ENCODE peak calls at places on chromosomes 11 and 22, in ten cellular contexts. Z is tibial artery, G is colonic mucosa, P is body of pancreas, O is epithelial cell of esophagus, T is hepatocyte, Q is foreskin keratinocyte, L is ovary, I is transverse colon, J is endothelial cell of umbilical vein. N is an unnamed sample.

GRCh38 chr22:50012201-50013181 is at the start of gene IL17REL:
- DNase-seq in P (peak), Z (no peak), T (peak), L (no peak), J (no peak), Q (no peak), O (no peak), G (no peak), I (peak), N (no peak)

GRCh38 chr11:1204381-1205101 is 18.3 kb upstream of the MUC5B start:
- DNase-seq in L (no peak), O (no peak), Q (no peak), P (no peak), Z (peak), I (no peak), J (no peak), G (no peak), T (no peak), N (peak)

GRCh38 chr22:26972281-26972680 is 314.9 kb downstream of the MIAT start:
- DNase-seq in J (no peak), Z (no peak), G (no peak), L (no peak), Q (no peak), T (no peak), P (no peak), O (no peak), I (no peak), N (no peak)

GRCh38 chr22:28978158-28978557 is 83.5 kb downstream of the C22orf31 start:
- DNase-seq in T (no peak), Z (no peak), P (peak), L (no peak), Q (peak), I (no peak), G (no peak), O (peak), J (no peak), N (no peak)

GRCh38 chr22:49543876-49544275 is 283.8 kb downstream of the BRD1 start:
- DNase-seq in Z (peak), O (no peak), T (no peak), Q (no peak), J (no peak), G (no peak), P (no peak), I (no peak), L (no peak), N (no peak)

GRCh38 chr11:40384991-40385390 is 1074.5 kb downstream of the LRRC4C start:
- DNase-seq in P (no peak), L (no peak), O (no peak), Z (no peak), T (no peak), I (no peak), Q (peak), J (no peak), G (no peak), N (no peak)

GRCh38 chr11:120229451-120230424 is 10.2 kb upstream of the POU2F3 start:
- DNase-seq in T (no peak), J (peak), L (peak), Q (no peak), Z (no peak), O (peak), I (no peak), P (no peak), G (no peak), N (no peak)

GRCh38 chr11:35335226-35335625 is 84.1 kb downstream of the SLC1A2 start:
- DNase-seq in T (no peak), Q (no peak), L (no peak), Z (no peak), G (no peak), I (no peak), O (peak), J (no peak), P (no peak), N (no peak)

GRCh38 chr11:120629407-120629806 is 117.9 kb downstream of the GRIK4 start:
- DNase-seq in O (no peak), Z (no peak), G (no peak), P (no peak), L (no peak), Q (no peak), I (no peak), T (no peak), J (no peak), N (no peak)

GRCh38 chr11:110824912-110825311 is 112.7 kb upstream of the ARHGAP20 start:
- DNase-seq in O (no peak), G (no peak), L (no peak), I (no peak), P (no peak), T (no peak), J (no peak), Q (peak), Z (no peak), N (no peak)

GRCh38 chr22:19824197-19825015 is 30.3 kb downstream of the GNB1L start:
- DNase-seq in P (no peak), Q (no peak), T (peak), J (no peak), G (peak), O (peak), L (peak), Z (peak), I (no peak), N (peak)

GRCh38 chr11:119863811-119864601 is 135.0 kb upstream of the NECTIN1 start:
- DNase-seq in O (no peak), Q (no peak), Z (no peak), J (no peak), G (peak), P (no peak), T (peak), I (peak), L (no peak), N (peak)

GRCh38 chr11:37724305-37724704 is 1126.3 kb upstream of the RAG2 start:
- DNase-seq in Z (no peak), L (no peak), T (no peak), P (no peak), J (peak), G (no peak), O (no peak), Q (no peak), I (no peak), N (no peak)

GRCh38 chr11:120188831-120189455 is 21.9 kb upstream of the OAF start:
- DNase-seq in L (peak), Z (peak), P (no peak), G (no peak), O (no peak), T (no peak), Q (no peak), I (no peak), J (no peak), N (no peak)

GRCh38 chr11:123559418-123559817 is 95.0 kb downstream of the SCN3B start:
- DNase-seq in J (no peak), I (no peak), G (no peak), Z (no peak), P (no peak), L (no peak), T (no peak), O (no peak), Q (no peak), N (no peak)

GRCh38 chr11:117442869-117443239 is 115.2 kb downstream of the CEP164 start:
- DNase-seq in Q (no peak), O (no peak), J (no peak), L (no peak), P (no peak), I (no peak), G (no peak), Z (no peak), T (no peak), N (no peak)

GRCh38 chr22:28930357-28931007 is 47.1 kb downstream of the ZNRF3 start:
- DNase-seq in T (no peak), G (no peak), I (no peak), P (no peak), J (peak), Z (no peak), L (no peak), Q (no peak), O (no peak), N (no peak)

GRCh38 chr11:112227002-112227401 is 774 bp downstream of the PTS start:
- DNase-seq in J (no peak), T (peak), O (peak), Z (no peak), L (no peak), Q (peak), I (no peak), G (no peak), P (no peak), N (no peak)

GRCh38 chr11:47179655-47179991 is 2.9 kb upstream of the ARFGAP2 start:
- DNase-seq in T (peak), P (peak), G (no peak), L (no peak), Z (no peak), O (peak), I (no peak), J (peak), Q (no peak), N (peak)

GRCh38 chr11:115166826-115167225 is 337.4 kb downstream of the CADM1 start:
- DNase-seq in O (peak), T (peak), Z (no peak), G (no peak), I (no peak), P (no peak), L (no peak), Q (peak), J (no peak), N (no peak)

GRCh38 chr22:30270841-30271240 is 4.2 kb upstream of the OSM start:
- DNase-seq in L (no peak), I (peak), O (no peak), Q (no peak), Z (peak), J (no peak), G (peak), P (peak), T (no peak), N (no peak)

GRCh38 chr11:46383974-46384701 is 2.7 kb downstream of the MDK start:
- DNase-seq in L (no peak), T (no peak), O (peak), P (no peak), J (no peak), I (peak), Z (no peak), Q (no peak), G (peak), N (no peak)

GRCh38 chr11:6557063-6557462 is 46.4 kb downstream of the RRP8 start:
- DNase-seq in O (no peak), T (no peak), G (no peak), J (no peak), Z (no peak), I (no peak), L (no peak), Q (no peak), P (no peak), N (no peak)

GRCh38 chr11:34830648-34831047 is 85.5 kb downstream of the APIP start:
- DNase-seq in I (no peak), Z (no peak), J (no peak), Q (no peak), L (no peak), G (no peak), T (no peak), O (no peak), P (no peak), N (no peak)

GRCh38 chr11:940496-941135 is 14.9 kb downstream of the AP2A2 start:
- DNase-seq in Z (no peak), O (no peak), T (no peak), G (no peak), P (no peak), J (peak), Q (no peak), L (no peak), I (no peak), N (no peak)

GRCh38 chr22:26550498-26551033 is 38.3 kb upstream of the TFIP11 start:
- DNase-seq in L (no peak), Q (no peak), T (no peak), Z (peak), P (peak), G (no peak), O (no peak), I (no peak), J (no peak), N (no peak)

GRCh38 chr11:94897330-94897768 is 76.0 kb downstream of the CWC15 start:
- DNase-seq in Z (no peak), J (peak), G (peak), P (peak), O (peak), I (peak), T (peak), L (peak), Q (no peak), N (peak)

GRCh38 chr11:6418958-6419611 is at the start of gene APBB1:
- DNase-seq in I (peak), P (peak), T (peak), O (peak), G (peak), Z (peak), J (peak), Q (peak), L (peak), N (peak)

GRCh38 chr22:40450651-40451050 is 80.3 kb downstream of the SGSM3 start:
- DNase-seq in Q (no peak), L (no peak), J (no peak), T (no peak), I (no peak), Z (peak), G (no peak), P (no peak), O (no peak), N (no peak)

GRCh38 chr22:34072585-34072984 is 152.3 kb upstream of the LARGE1 start:
- DNase-seq in P (no peak), G (no peak), Z (no peak), I (no peak), T (no peak), J (no peak), L (no peak), Q (no peak), O (no peak), N (no peak)

DNA sequence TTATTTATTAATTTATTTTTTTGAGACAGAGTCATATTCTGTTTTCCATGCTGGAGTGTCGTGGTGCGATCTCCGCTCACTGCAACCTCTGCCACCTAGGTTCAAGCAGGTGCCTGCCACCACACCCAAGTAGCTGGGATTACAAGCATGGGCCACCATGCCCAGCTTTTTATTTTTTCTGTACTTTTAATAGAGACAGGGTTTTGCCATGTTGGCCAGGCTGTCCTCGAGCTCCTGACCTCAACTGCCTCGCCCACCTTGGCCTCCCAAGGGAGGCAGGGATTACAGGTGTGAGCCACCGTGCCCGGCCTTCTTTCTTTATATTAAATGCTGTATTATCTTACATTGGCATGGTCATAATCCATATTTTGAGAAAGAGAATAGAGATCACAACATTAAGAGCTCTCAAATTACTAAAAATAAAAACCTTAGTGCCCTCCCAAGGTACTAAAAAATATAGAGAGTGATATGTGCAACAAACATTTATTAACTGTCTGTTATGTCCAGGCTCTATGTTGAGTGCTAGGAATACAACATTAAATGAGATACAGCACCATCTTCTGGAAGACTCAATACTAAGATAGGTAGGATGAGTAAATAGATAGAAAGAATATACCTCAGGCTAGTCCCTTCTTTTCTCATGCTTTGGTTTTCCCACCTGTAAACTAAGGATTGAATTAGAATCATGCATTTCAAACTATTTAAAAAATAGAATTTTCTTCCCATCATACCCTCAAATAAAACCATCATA is 84.1 kb downstream of the BBOX1 start:
- DNase-seq in G (no peak), P (no peak), J (no peak), I (no peak), L (no peak), Q (peak), T (no peak), Z (no peak), O (peak), N (no peak)
- TF ChIP-seq CTCF in G (no peak), P (peak), J (no peak), I (no peak), L (no peak), Q (peak), T (peak), Z (peak), O (peak), N (no peak)

GRCh38 chr11:61892085-61892370 is 683 bp upstream of the FADS3 start:
- DNase-seq in P (no peak), G (no peak), T (no peak), Z (no peak), O (no peak), Q (peak), J (no peak), I (no peak), L (no peak), N (no peak)
- TF ChIP-seq CTCF in P (no peak), G (no peak), T (no peak), Z (no peak), O (no peak), Q (no peak), J (no peak), I (no peak), L (no peak), N (no peak)

GRCh38 chr11:69353696-69354544 is 60.0 kb downstream of the MYEOV start:
- DNase-seq in I (peak), J (no peak), L (no peak), G (peak), T (no peak), P (no peak), O (peak), Z (peak), Q (peak), N (peak)
- TF ChIP-seq CTCF in I (no peak), J (no peak), L (no peak), G (no peak), T (no peak), P (no peak), O (no peak), Z (no peak), Q (no peak), N (no peak)

DNA sequence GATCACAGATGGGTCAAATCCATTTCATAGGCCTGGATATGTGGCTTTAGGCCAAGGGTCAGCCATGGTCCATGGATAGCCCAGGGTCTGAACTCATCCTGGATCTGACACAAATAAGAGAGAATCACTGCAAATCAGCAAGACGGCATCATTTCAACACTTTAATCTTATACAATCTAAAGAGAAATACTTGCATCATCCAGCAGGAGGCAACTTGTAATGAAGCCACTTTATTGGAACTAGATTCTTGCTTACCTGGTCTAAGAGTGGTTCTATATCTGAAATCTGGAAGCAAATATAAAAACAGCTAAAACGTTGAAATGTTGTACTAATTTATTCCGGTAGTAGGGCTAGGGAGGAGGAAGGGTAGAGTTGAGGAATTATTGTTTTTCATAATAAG is 870.1 kb downstream of the JRKL start:
- DNase-seq in P (no peak), T (no peak), L (no peak), J (no peak), Q (no peak), G (no peak), O (no peak), Z (no peak), I (no peak), N (no peak)
- TF ChIP-seq CTCF in P (no peak), T (no peak), L (no peak), J (no peak), Q (peak), G (no peak), O (no peak), Z (no peak), I (no peak), N (peak)

GRCh38 chr22:37741312-37741795 is 44.5 kb downstream of the TRIOBP start:
- DNase-seq in L (peak), Q (peak), T (peak), O (peak), P (peak), Z (peak), I (peak), J (no peak), G (peak), N (peak)

GRCh38 chr22:37740455-37741311 is 43.8 kb downstream of the TRIOBP start:
- DNase-seq in P (no peak), T (no peak), Z (no peak), L (peak), G (peak), O (no peak), Q (no peak), J (no peak), I (no peak), N (no peak)

GRCh38 chr22:37739611-37740049 is 42.8 kb downstream of the TRIOBP start:
- DNase-seq in T (no peak), Q (no peak), J (no peak), G (no peak), O (no peak), L (peak), P (no peak), Z (no peak), I (no peak), N (no peak)

GRCh38 chr22:37742374-37743092 is 45.7 kb downstream of the TRIOBP start:
- DNase-seq in P (no peak), I (no peak), G (no peak), L (peak), J (no peak), T (peak), Z (no peak), O (peak), Q (peak), N (no peak)

GRCh38 chr22:37739000-37739399 is 42.2 kb downstream of the TRIOBP start:
- DNase-seq in L (peak), G (peak), Q (no peak), J (no peak), O (no peak), T (peak), I (no peak), P (peak), Z (no peak), N (peak)
- TF ChIP-seq CTCF in L (no peak), G (no peak), Q (no peak), J (no peak), O (no peak), T (no peak), I (no peak), P (no peak), Z (no peak), N (no peak)

N was measured in glutamatergic neuron.